ENCODE peak calls at places on chromosome 18, in five cellular contexts. One of them, this sample, is unnamed.

GRCh38 chr18:47906408-47906807 is 24.1 kb downstream of the SMAD2 start:
- DNase-seq in K562: no peak
- DNase-seq in SK-N-SH: no peak
- DNase-seq in IMR-90: no peak
- DNase-seq in GM12878: no peak
- DNase-seq in this sample: no peak

GRCh38 chr18:13313006-13313661 is 94.6 kb downstream of the LDLRAD4 start:
- DNase-seq in GM12878: no peak
- DNase-seq in K562: no peak
- DNase-seq in SK-N-SH: no peak
- DNase-seq in IMR-90: no peak
- DNase-seq in this sample: peak

GRCh38 chr18:44518091-44518490 is 162.6 kb upstream of the SETBP1 start:
- DNase-seq in SK-N-SH: no peak
- DNase-seq in GM12878: no peak
- DNase-seq in IMR-90: no peak
- DNase-seq in K562: no peak
- DNase-seq in this sample: no peak

GRCh38 chr18:46577546-46577945 is 79.5 kb downstream of the LOXHD1 start:
- DNase-seq in GM12878: no peak
- DNase-seq in K562: no peak
- DNase-seq in SK-N-SH: no peak
- DNase-seq in IMR-90: no peak
- DNase-seq in this sample: no peak

GRCh38 chr18:48780151-48781001 is 170.4 kb downstream of the SMAD7 start:
- DNase-seq in GM12878: no peak
- DNase-seq in IMR-90: peak
- DNase-seq in SK-N-SH: peak
- DNase-seq in K562: no peak
- DNase-seq in this sample: no peak

GRCh38 chr18:66916834-66917233 is 312.9 kb upstream of the CDH19 start:
- DNase-seq in K562: no peak
- DNase-seq in IMR-90: no peak
- DNase-seq in SK-N-SH: no peak
- DNase-seq in GM12878: no peak
- DNase-seq in this sample: peak

GRCh38 chr18:34562252-34562870 is 147.7 kb upstream of the DTNA start:
- DNase-seq in GM12878: no peak
- DNase-seq in K562: no peak
- DNase-seq in SK-N-SH: no peak
- DNase-seq in IMR-90: no peak
- DNase-seq in this sample: no peak

GRCh38 chr18:65943268-65943667 is 192.5 kb downstream of the CDH7 start:
- DNase-seq in GM12878: no peak
- DNase-seq in K562: no peak
- DNase-seq in IMR-90: no peak
- DNase-seq in SK-N-SH: no peak
- DNase-seq in this sample: no peak

GRCh38 chr18:75548353-75548752 is 120.8 kb upstream of the SMIM21 start:
- DNase-seq in IMR-90: no peak
- DNase-seq in K562: no peak
- DNase-seq in SK-N-SH: peak
- DNase-seq in GM12878: no peak
- DNase-seq in this sample: no peak

GRCh38 chr18:7945882-7946281 is 378.8 kb downstream of the PTPRM start:
- DNase-seq in K562: no peak
- DNase-seq in IMR-90: peak
- DNase-seq in GM12878: no peak
- DNase-seq in SK-N-SH: no peak
- DNase-seq in this sample: peak

GRCh38 chr18:68461635-68462034 is 253.3 kb downstream of the TMX3 start:
- DNase-seq in GM12878: no peak
- DNase-seq in K562: no peak
- DNase-seq in SK-N-SH: no peak
- DNase-seq in IMR-90: no peak
- DNase-seq in this sample: no peak

GRCh38 chr18:5103693-5104092 is 93.4 kb downstream of the AKAIN1 start:
- DNase-seq in K562: no peak
- DNase-seq in IMR-90: no peak
- DNase-seq in GM12878: no peak
- DNase-seq in SK-N-SH: no peak
- DNase-seq in this sample: no peak

GRCh38 chr18:12862467-12862866 is 21.6 kb downstream of the PTPN2 start:
- DNase-seq in GM12878: no peak
- DNase-seq in K562: no peak
- DNase-seq in SK-N-SH: no peak
- DNase-seq in IMR-90: no peak
- DNase-seq in this sample: no peak

GRCh38 chr18:31490387-31490786 is 7.6 kb upstream of the DSG2 start:
- DNase-seq in K562: no peak
- DNase-seq in GM12878: peak
- DNase-seq in IMR-90: no peak
- DNase-seq in SK-N-SH: no peak
- DNase-seq in this sample: no peak

GRCh38 chr18:50285631-50286321 is 1.7 kb downstream of the CXXC1 start:
- DNase-seq in IMR-90: no peak
- DNase-seq in SK-N-SH: no peak
- DNase-seq in K562: no peak
- DNase-seq in GM12878: no peak
- DNase-seq in this sample: no peak

GRCh38 chr18:42047721-42048120 is 92.7 kb downstream of the PIK3C3 start:
- DNase-seq in SK-N-SH: no peak
- DNase-seq in K562: no peak
- DNase-seq in IMR-90: peak
- DNase-seq in GM12878: no peak
- DNase-seq in this sample: peak

GRCh38 chr18:49022311-49023280 is 71.8 kb upstream of the SMAD7 start:
- DNase-seq in K562: no peak
- DNase-seq in GM12878: no peak
- DNase-seq in IMR-90: no peak
- DNase-seq in SK-N-SH: no peak
- DNase-seq in this sample: no peak

GRCh38 chr18:9649164-9649540 is 34.8 kb upstream of the PPP4R1 start:
- DNase-seq in GM12878: no peak
- DNase-seq in IMR-90: peak
- DNase-seq in SK-N-SH: no peak
- DNase-seq in K562: no peak
- DNase-seq in this sample: no peak

GRCh38 chr18:31920326-31920725 is 22.6 kb downstream of the TRAPPC8 start:
- DNase-seq in IMR-90: no peak
- DNase-seq in GM12878: no peak
- DNase-seq in SK-N-SH: no peak
- DNase-seq in K562: no peak
- DNase-seq in this sample: no peak

GRCh38 chr18:42030586-42031182 is 75.7 kb downstream of the PIK3C3 start:
- DNase-seq in IMR-90: peak
- DNase-seq in SK-N-SH: peak
- DNase-seq in K562: no peak
- DNase-seq in GM12878: no peak
- DNase-seq in this sample: peak

GRCh38 chr18:36485772-36486171 is 188.3 kb downstream of the FHOD3 start:
- DNase-seq in GM12878: no peak
- DNase-seq in K562: no peak
- DNase-seq in IMR-90: no peak
- DNase-seq in SK-N-SH: no peak
- DNase-seq in this sample: no peak

GRCh38 chr18:59268722-59269562 is 4.3 kb downstream of the RAX start:
- DNase-seq in K562: peak
- DNase-seq in GM12878: no peak
- DNase-seq in SK-N-SH: peak
- DNase-seq in IMR-90: no peak
- DNase-seq in this sample: peak

GRCh38 chr18:9653390-9653789 is 39.0 kb upstream of the PPP4R1 start:
- DNase-seq in K562: no peak
- DNase-seq in GM12878: no peak
- DNase-seq in SK-N-SH: peak
- DNase-seq in IMR-90: no peak
- DNase-seq in this sample: peak

GRCh38 chr18:55321268-55322175 is 266.5 kb downstream of the TCF4 start:
- DNase-seq in K562: no peak
- DNase-seq in IMR-90: peak
- DNase-seq in SK-N-SH: peak
- DNase-seq in GM12878: peak
- DNase-seq in this sample: no peak

GRCh38 chr18:78676622-78677482 is 302.8 kb upstream of the SALL3 start:
- DNase-seq in K562: no peak
- DNase-seq in SK-N-SH: no peak
- DNase-seq in GM12878: no peak
- DNase-seq in IMR-90: no peak
- DNase-seq in this sample: no peak

GRCh38 chr18:59932401-59932800 is 32.6 kb downstream of the PMAIP1 start:
- DNase-seq in GM12878: no peak
- DNase-seq in K562: no peak
- DNase-seq in IMR-90: no peak
- DNase-seq in SK-N-SH: peak
- DNase-seq in this sample: no peak

GRCh38 chr18:37563810-37564511 is 1.6 kb downstream of the CELF4 start:
- DNase-seq in K562: no peak
- DNase-seq in IMR-90: no peak
- DNase-seq in SK-N-SH: peak
- DNase-seq in GM12878: no peak
- DNase-seq in this sample: no peak

GRCh38 chr18:37553633-37554398 is 11.8 kb downstream of the CELF4 start:
- DNase-seq in IMR-90: no peak
- DNase-seq in K562: no peak
- DNase-seq in SK-N-SH: no peak
- DNase-seq in GM12878: no peak
- DNase-seq in this sample: no peak

GRCh38 chr18:71809711-71810110 is 734.4 kb downstream of the CBLN2 start:
- DNase-seq in K562: no peak
- DNase-seq in SK-N-SH: no peak
- DNase-seq in IMR-90: no peak
- DNase-seq in GM12878: no peak
- DNase-seq in this sample: no peak

GRCh38 chr18:57819671-57820460 is 16.8 kb upstream of the ATP8B1 start:
- DNase-seq in SK-N-SH: peak
- DNase-seq in GM12878: no peak
- DNase-seq in IMR-90: peak
- DNase-seq in K562: peak
- DNase-seq in this sample: peak

GRCh38 chr18:45920367-45920766 is 46.8 kb downstream of the EPG5 start:
- DNase-seq in IMR-90: peak
- DNase-seq in SK-N-SH: peak
- DNase-seq in K562: no peak
- DNase-seq in GM12878: no peak
- DNase-seq in this sample: no peak

GRCh38 chr18:80147418-80148315 is 38.6 kb downstream of the ADNP2 start:
- DNase-seq in GM12878: peak
- DNase-seq in IMR-90: peak
- DNase-seq in K562: no peak
- DNase-seq in SK-N-SH: peak
- DNase-seq in this sample: peak
- TF ChIP-seq MXI1 in GM12878: peak
- TF ChIP-seq MXI1 in IMR-90: peak
- TF ChIP-seq MXI1 in K562: peak
- TF ChIP-seq MXI1 in SK-N-SH: peak
- TF ChIP-seq MXI1 in this sample: peak

DNA sequence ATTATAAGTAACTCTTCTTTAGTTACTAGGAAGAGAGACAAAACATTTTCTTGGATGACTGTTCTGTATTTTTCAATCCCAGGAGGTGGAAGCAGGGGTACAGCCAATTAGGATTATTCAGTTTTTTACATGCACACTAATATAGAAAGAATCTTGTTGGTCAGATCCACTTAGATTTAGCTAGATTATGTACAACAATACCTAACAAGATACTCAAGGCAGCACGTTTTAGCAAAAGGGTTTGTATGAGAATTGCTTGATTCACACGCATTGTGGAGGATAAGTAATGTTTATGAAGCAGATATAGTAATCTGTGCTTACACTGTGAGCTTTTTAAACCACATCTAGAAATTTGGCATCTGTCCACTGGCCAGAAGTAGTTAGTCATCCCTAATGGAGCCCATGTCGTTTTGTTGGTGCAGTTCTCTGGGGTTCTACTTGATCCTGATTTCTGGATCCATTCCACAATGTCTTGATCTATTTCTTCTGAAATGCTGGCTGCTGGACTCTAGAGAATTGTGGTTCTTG is 199.7 kb downstream of the ADCYAP1 start:
- DNase-seq in K562: no peak
- DNase-seq in IMR-90: no peak
- DNase-seq in GM12878: no peak
- DNase-seq in SK-N-SH: no peak
- DNase-seq in this sample: no peak
- TF ChIP-seq MXI1 in K562: no peak
- TF ChIP-seq MXI1 in IMR-90: no peak
- TF ChIP-seq MXI1 in GM12878: no peak
- TF ChIP-seq MXI1 in SK-N-SH: no peak
- TF ChIP-seq MXI1 in this sample: no peak

GRCh38 chr18:21112140-21112473 is 494 bp upstream of the ROCK1 start:
- DNase-seq in GM12878: no peak
- DNase-seq in IMR-90: no peak
- DNase-seq in SK-N-SH: no peak
- DNase-seq in K562: no peak
- DNase-seq in this sample: no peak
- TF ChIP-seq MXI1 in GM12878: no peak
- TF ChIP-seq MXI1 in IMR-90: no peak
- TF ChIP-seq MXI1 in SK-N-SH: no peak
- TF ChIP-seq MXI1 in K562: no peak
- TF ChIP-seq MXI1 in this sample: no peak

GRCh38 chr18:24509435-24509834 is 49.0 kb downstream of the HRH4 start:
- DNase-seq in K562: no peak
- DNase-seq in GM12878: no peak
- DNase-seq in SK-N-SH: no peak
- DNase-seq in IMR-90: no peak
- DNase-seq in this sample: no peak
- TF ChIP-seq MXI1 in K562: no peak
- TF ChIP-seq MXI1 in GM12878: no peak
- TF ChIP-seq MXI1 in SK-N-SH: no peak
- TF ChIP-seq MXI1 in IMR-90: no peak
- TF ChIP-seq MXI1 in this sample: no peak

DNA sequence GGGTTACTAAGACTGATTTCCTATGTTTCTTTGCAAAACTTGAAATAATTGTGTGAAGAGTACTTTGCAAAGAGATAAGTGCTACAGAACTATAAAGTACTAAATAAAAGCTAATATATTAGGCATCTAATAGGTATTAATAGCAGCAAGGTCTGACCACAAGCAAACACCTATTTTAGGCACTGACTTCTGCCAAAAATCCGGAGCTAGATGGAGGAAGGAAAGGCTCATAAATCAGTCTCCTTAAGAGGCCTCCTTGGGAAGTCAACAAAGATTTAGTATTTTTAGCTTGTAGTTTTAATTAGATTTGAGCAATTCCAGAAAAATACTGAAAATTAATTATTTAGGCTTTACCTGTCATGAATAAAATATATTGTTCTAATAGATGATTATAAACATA is 211.1 kb downstream of the PIEZO2 start:
- DNase-seq in SK-N-SH: no peak
- DNase-seq in IMR-90: no peak
- DNase-seq in GM12878: no peak
- DNase-seq in K562: no peak
- DNase-seq in this sample: no peak
- TF ChIP-seq MXI1 in SK-N-SH: no peak
- TF ChIP-seq MXI1 in IMR-90: no peak
- TF ChIP-seq MXI1 in GM12878: no peak
- TF ChIP-seq MXI1 in K562: no peak
- TF ChIP-seq MXI1 in this sample: no peak

GRCh38 chr18:61926532-61926931 is 33.7 kb upstream of the RNF152 start:
- DNase-seq in K562: no peak
- DNase-seq in IMR-90: no peak
- DNase-seq in SK-N-SH: no peak
- DNase-seq in GM12878: no peak
- DNase-seq in this sample: no peak
- TF ChIP-seq MXI1 in K562: no peak
- TF ChIP-seq MXI1 in IMR-90: no peak
- TF ChIP-seq MXI1 in SK-N-SH: no peak
- TF ChIP-seq MXI1 in GM12878: no peak
- TF ChIP-seq MXI1 in this sample: no peak

This sample was measured in HepG2.